ENCODE peak calls at places on chromosome 7, in eight cellular contexts. U is adrenal gland; L is uterus; A is body of pancreas; X is lower lobe of right lung; I is CD8-positive, alpha-beta T cell; R is gastrocnemius medialis; W is neural progenitor cell. B is an unnamed sample.

GRCh38 chr7:38909870-38910269 is 879 bp upstream of the VPS41 start:
- DNase-seq in W (no peak), X (no peak), L (no peak), I (no peak), R (no peak), U (no peak), A (no peak), B (no peak)

GRCh38 chr7:101537205-101537604 is 91.9 kb downstream of the MYL10 start:
- DNase-seq in U (peak; percentile 66), L (no peak), R (no peak), W (no peak), I (no peak), A (no peak), X (no peak), B (peak; percentile 86)

GRCh38 chr7:92246363-92247101 is 758 bp downstream of the ANKIB1 start:
- DNase-seq in X (peak; percentile 41), L (peak; percentile 21), W (peak; percentile 1), U (peak; percentile 22), I (peak; percentile 7), R (no peak), A (no peak), B (peak; percentile 44)

GRCh38 chr7:145152589-145152988 is 316.7 kb upstream of the TPK1 start:
- DNase-seq in W (peak; percentile 25), L (no peak), U (no peak), I (no peak), X (no peak), A (no peak), R (no peak), B (no peak)

GRCh38 chr7:102888561-102889233 is 24.1 kb upstream of the LRRC17 start:
- DNase-seq in L (no peak), X (no peak), A (no peak), I (no peak), U (no peak), R (no peak), W (no peak), B (no peak)

GRCh38 chr7:83957333-83957732 is 237.3 kb downstream of the SEMA3A start:
- DNase-seq in I (no peak), U (no peak), R (no peak), L (no peak), A (no peak), W (no peak), X (no peak), B (no peak)

GRCh38 chr7:75642810-75643486 is 95.8 kb downstream of the HIP1 start:
- DNase-seq in I (peak; percentile 33), L (no peak), X (peak; percentile 66), A (peak; percentile 64), U (peak; percentile 61), W (peak; percentile 85), R (no peak), B (no peak)

GRCh38 chr7:66664590-66665293 is 36.1 kb downstream of the KCTD7 start:
- DNase-seq in R (no peak), W (no peak), A (no peak), X (no peak), L (no peak), I (no peak), U (no peak), B (no peak)

GRCh38 chr7:31100445-31100844 is 48.3 kb downstream of the ADCYAP1R1 start:
- DNase-seq in A (no peak), L (no peak), U (no peak), W (no peak), R (no peak), X (no peak), I (no peak), B (no peak)

GRCh38 chr7:120725376-120726039 is 132.4 kb downstream of the TSPAN12 start:
- DNase-seq in W (peak; percentile 72), A (no peak), U (no peak), R (no peak), L (no peak), X (no peak), I (no peak), B (no peak)

GRCh38 chr7:49893131-49893530 is 119.7 kb downstream of the VWC2 start:
- DNase-seq in I (no peak), A (no peak), U (no peak), W (no peak), R (no peak), X (no peak), L (no peak), B (no peak)

GRCh38 chr7:617614-618538 is 98.2 kb upstream of the PDGFA start:
- DNase-seq in R (no peak), L (no peak), W (no peak), X (no peak), U (no peak), A (no peak), I (no peak), B (peak; percentile 55)

GRCh38 chr7:30049173-30049572 is 21.0 kb downstream of the PLEKHA8 start:
- DNase-seq in R (no peak), I (no peak), A (no peak), X (no peak), L (no peak), U (no peak), W (no peak), B (no peak)

GRCh38 chr7:41967156-41967555 is 264.3 kb upstream of the INHBA start:
- DNase-seq in A (no peak), R (no peak), I (no peak), U (no peak), X (no peak), W (no peak), L (no peak), B (no peak)

GRCh38 chr7:41965951-41966505 is 263.1 kb upstream of the INHBA start:
- DNase-seq in W (no peak), X (no peak), R (no peak), L (no peak), I (no peak), U (no peak), A (no peak), B (no peak)

GRCh38 chr7:41969713-41970112 is 266.8 kb upstream of the INHBA start:
- DNase-seq in L (no peak), R (no peak), X (no peak), W (no peak), U (no peak), A (no peak), I (no peak), B (no peak)

GRCh38 chr7:41964354-41964753 is 261.5 kb upstream of the INHBA start:
- DNase-seq in R (no peak), I (no peak), W (no peak), U (no peak), X (no peak), L (no peak), A (no peak), B (no peak)

DNA sequence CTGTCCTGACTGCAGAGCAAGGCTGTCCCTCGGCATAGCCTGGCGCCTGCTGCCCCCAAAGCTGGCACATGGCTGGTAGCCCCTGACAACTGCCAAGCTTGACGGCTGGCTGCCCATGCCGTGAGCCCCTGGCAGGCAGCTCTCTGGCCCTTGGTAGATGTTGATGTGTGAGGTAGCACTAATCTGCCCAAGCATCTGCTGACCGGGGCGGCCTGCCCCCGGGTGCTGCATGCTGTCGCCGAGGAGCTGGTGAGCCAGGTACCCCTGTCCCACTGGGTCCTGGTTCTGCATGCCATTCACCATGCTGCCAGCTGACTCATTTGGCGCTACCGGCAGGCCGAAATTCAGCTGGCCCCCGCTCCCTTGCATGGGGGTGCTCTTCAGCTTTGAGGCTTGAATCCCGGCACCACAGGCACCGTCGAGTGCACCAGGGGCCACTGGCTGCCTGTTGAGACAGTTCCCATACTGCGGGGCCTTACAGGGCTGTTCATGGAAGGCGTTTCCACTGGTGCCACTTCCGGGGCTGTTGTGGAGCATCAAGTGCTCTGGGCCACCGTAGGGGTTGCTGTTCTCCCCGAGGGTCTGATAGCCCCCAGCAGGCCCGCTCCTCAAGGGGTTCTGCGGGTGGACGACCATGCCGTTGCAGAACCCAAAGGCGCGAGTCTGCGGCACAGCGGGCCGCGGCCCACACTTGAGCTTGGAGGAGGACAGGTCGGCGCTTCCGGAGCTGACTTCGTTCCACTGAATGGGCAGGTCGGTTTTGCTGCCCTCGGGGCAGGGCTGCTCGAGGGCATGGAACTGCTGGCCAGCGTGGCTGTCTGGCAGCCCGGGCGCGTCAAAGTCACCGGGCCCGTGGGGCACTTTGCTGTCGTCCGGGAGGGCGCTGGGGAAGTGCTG is 262.2 kb upstream of the INHBA start:
- DNase-seq in I (no peak), X (no peak), L (no peak), A (no peak), W (no peak), R (no peak), U (no peak), B (no peak)
- H3K36me3 ChIP-seq in I (no peaks in the 10 kb centered on the region), X (peaks cover 28% of the 10 kb centered on the region), L (no peaks in the 10 kb centered on the region), A (no peaks in the 10 kb centered on the region), W (peaks cover 14% of the 10 kb centered on the region), R (no peaks in the 10 kb centered on the region), U (no peaks in the 10 kb centered on the region), B (no peaks in the 10 kb centered on the region)

DNA sequence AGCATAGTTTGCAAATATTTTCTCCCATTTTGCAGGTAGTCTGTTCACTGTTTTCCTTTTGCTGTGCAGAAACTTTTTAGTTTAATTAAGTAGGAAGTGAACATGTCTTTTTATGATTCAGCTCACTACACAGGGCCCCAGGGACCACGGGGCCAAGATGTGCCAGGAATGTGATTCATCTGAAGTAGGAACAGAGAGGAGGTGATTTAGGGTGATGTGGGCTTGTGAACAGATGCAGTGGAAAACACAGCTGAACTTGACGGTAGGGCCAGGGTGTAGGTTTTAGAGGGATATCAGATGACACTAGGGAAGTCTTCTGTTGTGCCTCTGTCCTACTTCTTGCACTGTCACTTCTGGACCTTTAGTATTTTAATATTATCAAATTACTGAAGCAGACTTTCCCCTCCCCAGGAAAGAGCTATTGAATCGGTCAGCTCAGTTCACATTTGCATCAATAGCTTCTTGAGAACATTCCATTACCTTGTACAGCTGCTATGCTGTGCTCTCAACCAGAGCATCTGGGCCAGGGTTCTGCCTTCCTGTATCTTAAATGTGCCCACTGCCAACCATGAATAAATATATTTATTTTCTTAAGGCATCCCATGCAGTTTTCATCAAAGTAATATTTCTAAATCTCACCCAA is 96.9 kb downstream of the OSBPL3 start:
- DNase-seq in U (no peak), R (peak; percentile 76), X (no peak), L (peak; percentile 32), I (no peak), W (no peak), A (no peak), B (peak; percentile 82)
- H3K4me1 ChIP-seq in U (no peaks in the 10 kb centered on the region), R (peaks cover 40% of the 10 kb centered on the region), X (peaks cover 22% of the 10 kb centered on the region), L (no peaks in the 10 kb centered on the region), I (no peaks in the 10 kb centered on the region), W (no peaks in the 10 kb centered on the region), A (peaks cover 14% of the 10 kb centered on the region), B (no peaks in the 10 kb centered on the region)

DNA sequence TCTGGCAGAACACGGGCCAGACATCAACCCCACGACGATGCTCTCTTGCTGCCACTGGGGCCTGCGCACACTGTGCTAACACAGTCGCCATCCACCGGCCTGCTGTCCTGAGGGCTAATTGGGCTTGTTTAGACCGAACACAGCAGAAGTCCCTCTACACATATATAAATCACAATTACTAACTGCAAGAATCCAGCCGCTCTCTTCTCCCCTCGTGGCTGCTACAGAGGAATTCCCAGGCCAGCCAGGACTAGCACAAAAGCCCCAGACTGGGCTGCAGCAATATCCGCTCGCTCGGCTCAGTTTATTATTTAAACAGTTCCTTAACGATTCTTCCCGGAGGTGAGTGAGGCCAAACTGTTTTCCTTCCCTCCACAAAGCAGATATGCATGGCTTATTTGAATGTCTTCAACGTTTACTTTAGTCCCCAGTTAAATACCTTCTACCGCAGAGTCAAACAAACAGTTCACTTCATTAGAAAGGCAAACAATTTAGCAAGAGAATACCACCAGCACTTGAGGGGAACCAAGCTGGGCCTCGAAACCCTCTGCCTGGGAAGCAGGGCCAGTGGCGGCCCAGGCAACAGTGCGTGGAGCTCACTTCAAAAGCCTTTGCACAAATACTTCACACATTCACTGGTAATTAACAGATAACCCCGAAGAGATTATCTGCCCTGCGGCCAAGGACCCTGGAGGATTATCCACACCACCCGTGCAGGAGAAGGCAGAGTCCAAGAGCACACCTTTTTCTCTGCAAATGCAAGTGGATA is 145.4 kb downstream of the GLI3 start:
- DNase-seq in L (no peak), A (no peak), R (no peak), U (no peak), W (peak; percentile 62), X (no peak), I (no peak), B (no peak)
- H3K27ac ChIP-seq in L (no peak overlapping the region), A (no peak overlapping the region), R (no peak overlapping the region), U (no peak overlapping the region), W (peak overlapping the region; percentile 93), X (peak overlapping the region; percentile 56), I (no peak overlapping the region), B (no peak overlapping the region)

GRCh38 chr7:151482883-151483699 is 36.6 kb downstream of the RHEB start:
- DNase-seq in I (no peak), W (no peak), R (no peak), X (no peak), A (no peak), L (no peak), U (peak; percentile 24), B (no peak)
- H3K36me3 ChIP-seq in I (peaks cover 19% of the 10 kb centered on the region), W (peaks cover 10% of the 10 kb centered on the region), R (no peaks in the 10 kb centered on the region), X (peaks cover 70% of the 10 kb centered on the region), A (no peaks in the 10 kb centered on the region), L (no peaks in the 10 kb centered on the region), U (no peaks in the 10 kb centered on the region), B (no peaks in the 10 kb centered on the region)